ENCODE peak calls at places on chromosomes 4 and X, in ten cellular contexts. U is WERI-Rb-1, E is RWPE1, J is AG04450, G is transverse colon, R is suprapubic skin, T is fibroblast of lung, Y is Calu3, I is neural progenitor cell, K is A549. L is an unnamed sample.

GRCh38 chrX:36575670-36576069 is 432.5 kb upstream of the FAM47C start:
- DNase-seq in J (no peak), Y (no peak), U (no peak), I (no peak), K (no peak), T (no peak), E (no peak), R (no peak), G (no peak), L (no peak)

GRCh38 chrX:102899940-102900916 is 36.8 kb upstream of the RAB40AL start:
- DNase-seq in E (peak), I (peak), T (peak), J (peak), Y (peak), G (peak), K (peak), U (peak), R (peak), L (no peak)

GRCh38 chrX:108396188-108396885 is 41.9 kb downstream of the COL4A6 start:
- DNase-seq in K (no peak), E (peak), Y (no peak), G (no peak), R (no peak), I (no peak), U (no peak), T (peak), J (no peak), L (no peak)

GRCh38 chrX:130716822-130717405 is 186.1 kb downstream of the ENOX2 start:
- DNase-seq in K (no peak), E (no peak), U (no peak), J (no peak), R (no peak), T (peak), G (no peak), I (no peak), Y (no peak), L (no peak)

GRCh38 chr4:73533515-73534422 is 52.2 kb downstream of the AFM start:
- DNase-seq in T (no peak), I (no peak), K (no peak), R (no peak), Y (no peak), U (no peak), G (peak), E (no peak), J (no peak), L (no peak)

GRCh38 chr4:6008092-6008551 is 10.1 kb downstream of the C4orf50 start:
- DNase-seq in K (peak), J (no peak), Y (no peak), I (peak), U (no peak), T (no peak), R (no peak), E (no peak), G (no peak), L (no peak)

GRCh38 chr4:7817877-7818675 is 121.6 kb downstream of the AFAP1 start:
- DNase-seq in K (no peak), T (peak), J (no peak), I (no peak), Y (no peak), E (no peak), R (no peak), G (no peak), U (no peak), L (no peak)

GRCh38 chrX:17801431-17801830 is 59.7 kb downstream of the RAI2 start:
- DNase-seq in U (no peak), R (no peak), T (no peak), J (no peak), I (no peak), K (no peak), G (no peak), Y (no peak), E (no peak), L (no peak)

GRCh38 chrX:27350476-27350875 is 112.7 kb downstream of the PPP4R3C start:
- DNase-seq in E (no peak), I (no peak), T (no peak), Y (no peak), R (no peak), G (no peak), U (no peak), K (no peak), J (no peak), L (no peak)

GRCh38 chrX:40172169-40172979 is 74.6 kb upstream of the BCOR start:
- DNase-seq in R (no peak), I (peak), T (peak), G (peak), Y (no peak), J (no peak), U (peak), E (no peak), K (no peak), L (no peak)

GRCh38 chr4:94428884-94429283 is 22.9 kb upstream of the PDLIM5 start:
- DNase-seq in E (no peak), U (no peak), G (no peak), K (no peak), T (no peak), Y (no peak), I (no peak), J (no peak), R (no peak), L (no peak)

GRCh38 chr4:121799888-121800501 is 1.1 kb upstream of the EXOSC9 start:
- DNase-seq in I (no peak), J (no peak), G (no peak), R (no peak), T (no peak), K (no peak), U (no peak), Y (no peak), E (no peak), L (no peak)

GRCh38 chr4:82587826-82588225 is 26.0 kb upstream of the TMEM150C start:
- DNase-seq in R (no peak), U (peak), E (no peak), T (no peak), K (no peak), J (no peak), I (no peak), Y (no peak), G (no peak), L (no peak)

GRCh38 chrX:113892891-113893290 is 691.0 kb upstream of the HTR2C start:
- DNase-seq in T (no peak), J (no peak), E (no peak), Y (no peak), G (no peak), R (no peak), U (no peak), I (no peak), K (no peak), L (no peak)

GRCh38 chr4:110631582-110632505 is 9.0 kb upstream of the PITX2 start:
- DNase-seq in U (peak), J (peak), K (peak), T (peak), R (peak), Y (peak), E (peak), G (peak), I (peak), L (no peak)

GRCh38 chr4:41949531-41949930 is 14.3 kb downstream of the TMEM33 start:
- DNase-seq in T (no peak), J (no peak), Y (no peak), K (no peak), U (no peak), R (no peak), E (no peak), G (no peak), I (no peak), L (no peak)

GRCh38 chrX:2566044-2566443 is 65.3 kb upstream of the DHRSX start:
- DNase-seq in U (no peak), K (no peak), G (no peak), R (no peak), J (no peak), E (no peak), I (no peak), Y (no peak), T (no peak), L (no peak)

GRCh38 chrX:39475372-39475771 is 622.4 kb downstream of the BCOR start:
- DNase-seq in Y (no peak), R (no peak), I (peak), K (no peak), J (no peak), T (no peak), E (no peak), G (no peak), U (peak), L (no peak)

GRCh38 chrX:103063191-103063845 is 653 bp downstream of the BEX1 start:
- DNase-seq in I (peak), T (peak), U (peak), K (no peak), Y (no peak), G (no peak), E (peak), R (no peak), J (no peak), L (no peak)

GRCh38 chrX:45850775-45851433 is 650.2 kb upstream of the DIPK2B start:
- DNase-seq in J (no peak), T (peak), K (peak), U (peak), R (no peak), I (peak), G (peak), Y (peak), E (no peak), L (peak)

GRCh38 chr4:55080174-55080865 is 45.1 kb downstream of the KDR start:
- DNase-seq in E (no peak), K (no peak), Y (no peak), G (no peak), I (no peak), T (peak), R (no peak), J (no peak), U (no peak), L (no peak)

GRCh38 chr4:184907216-184907615 is 81.4 kb upstream of the ACSL1 start:
- DNase-seq in T (no peak), K (no peak), J (no peak), I (no peak), U (no peak), E (no peak), G (no peak), R (no peak), Y (no peak), L (no peak)

GRCh38 chr4:184913356-184914143 is 87.8 kb upstream of the ACSL1 start:
- DNase-seq in Y (no peak), U (no peak), R (no peak), K (no peak), T (no peak), E (no peak), J (no peak), G (no peak), I (no peak), L (no peak)

GRCh38 chr4:184907810-184908209 is 82.0 kb upstream of the ACSL1 start:
- DNase-seq in Y (no peak), R (no peak), K (no peak), J (no peak), T (no peak), U (no peak), E (no peak), G (no peak), I (no peak), L (no peak)

GRCh38 chr4:184906480-184907097 is 80.8 kb upstream of the ACSL1 start:
- DNase-seq in K (no peak), T (no peak), E (no peak), U (no peak), J (no peak), R (no peak), I (no peak), Y (no peak), G (no peak), L (no peak)

GRCh38 chr4:184911310-184911709 is 85.5 kb upstream of the ACSL1 start:
- DNase-seq in K (no peak), E (peak), Y (peak), J (no peak), R (no peak), I (no peak), G (peak), T (peak), U (no peak), L (no peak)
- TF ChIP-seq CTCF in K (no peak), E (no peak), Y (no peak), J (no peak), R (no peak), I (no peak), G (no peak), T (no peak), U (no peak), L (no peak)

DNA sequence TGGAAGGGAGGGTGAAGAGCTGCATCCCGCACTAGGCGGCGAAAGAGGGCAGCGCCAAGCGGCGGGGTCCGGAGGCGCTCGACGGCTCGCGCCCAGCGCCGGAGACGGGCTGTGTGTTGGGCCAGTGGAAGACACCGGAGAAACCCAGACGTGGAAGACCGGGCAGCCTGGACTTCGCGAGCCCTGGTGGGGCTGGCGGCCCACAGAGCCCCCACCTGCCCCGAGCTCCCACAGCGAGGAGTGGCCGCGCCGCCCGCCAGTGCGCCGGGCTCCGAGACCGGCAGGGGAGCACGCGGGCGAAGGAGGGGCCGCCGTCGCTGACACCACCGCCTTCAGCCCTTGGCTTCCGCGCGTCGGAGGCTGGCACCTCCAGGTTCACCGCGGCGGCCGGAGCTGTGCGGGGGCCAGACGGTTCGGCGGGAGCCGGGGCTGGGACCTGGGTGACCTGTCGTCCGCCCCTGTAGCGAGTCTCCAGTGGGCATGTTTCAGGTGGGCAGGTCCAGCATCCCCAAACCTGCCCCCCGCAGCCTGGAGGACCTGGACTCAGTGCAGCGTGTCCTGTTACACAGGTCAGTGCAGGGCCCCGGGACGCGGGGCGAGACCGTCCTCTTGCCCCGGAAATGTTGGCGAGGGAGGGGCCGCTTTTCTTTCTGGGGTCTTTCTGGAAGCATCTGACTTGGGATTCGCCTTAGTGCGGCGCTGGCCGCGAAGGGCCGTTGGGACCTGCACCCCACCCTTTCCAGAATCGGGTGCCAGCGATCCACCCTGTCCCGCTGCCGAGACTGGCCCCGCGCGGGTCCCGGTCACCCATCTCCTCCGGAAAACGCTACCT is 9.6 kb upstream of the INTU start:
- DNase-seq in J (no peak), Y (no peak), E (peak), R (no peak), K (peak), T (peak), U (no peak), G (peak), I (peak), L (peak)
- TF ChIP-seq CTCF in J (peak), Y (no peak), E (peak), R (no peak), K (no peak), T (peak), U (peak), G (peak), I (peak), L (peak)

GRCh38 chr4:151454513-151454912 is 45.5 kb downstream of the FHIP1A start:
- DNase-seq in G (no peak), J (no peak), I (no peak), T (no peak), E (no peak), R (no peak), Y (no peak), U (no peak), K (no peak), L (no peak)

GRCh38 chr4:151459380-151459779 is 50.4 kb downstream of the FHIP1A start:
- DNase-seq in E (no peak), Y (no peak), U (no peak), K (no peak), R (no peak), T (no peak), I (no peak), G (no peak), J (no peak), L (no peak)

GRCh38 chr4:151460434-151460833 is 51.5 kb downstream of the FHIP1A start:
- DNase-seq in U (no peak), Y (no peak), K (no peak), T (no peak), R (no peak), E (no peak), I (no peak), J (no peak), G (no peak), L (no peak)

GRCh38 chr4:151458148-151458547 is 49.2 kb downstream of the FHIP1A start:
- DNase-seq in I (no peak), U (no peak), K (no peak), J (no peak), E (no peak), Y (no peak), T (peak), R (no peak), G (no peak), L (no peak)

GRCh38 chr4:151455212-151455611 is 46.2 kb downstream of the FHIP1A start:
- DNase-seq in R (no peak), I (peak), K (no peak), J (no peak), T (no peak), G (peak), Y (no peak), E (no peak), U (no peak), L (no peak)
- TF ChIP-seq CTCF in R (no peak), I (no peak), K (no peak), J (no peak), T (no peak), G (no peak), Y (no peak), E (no peak), U (peak), L (no peak)

DNA sequence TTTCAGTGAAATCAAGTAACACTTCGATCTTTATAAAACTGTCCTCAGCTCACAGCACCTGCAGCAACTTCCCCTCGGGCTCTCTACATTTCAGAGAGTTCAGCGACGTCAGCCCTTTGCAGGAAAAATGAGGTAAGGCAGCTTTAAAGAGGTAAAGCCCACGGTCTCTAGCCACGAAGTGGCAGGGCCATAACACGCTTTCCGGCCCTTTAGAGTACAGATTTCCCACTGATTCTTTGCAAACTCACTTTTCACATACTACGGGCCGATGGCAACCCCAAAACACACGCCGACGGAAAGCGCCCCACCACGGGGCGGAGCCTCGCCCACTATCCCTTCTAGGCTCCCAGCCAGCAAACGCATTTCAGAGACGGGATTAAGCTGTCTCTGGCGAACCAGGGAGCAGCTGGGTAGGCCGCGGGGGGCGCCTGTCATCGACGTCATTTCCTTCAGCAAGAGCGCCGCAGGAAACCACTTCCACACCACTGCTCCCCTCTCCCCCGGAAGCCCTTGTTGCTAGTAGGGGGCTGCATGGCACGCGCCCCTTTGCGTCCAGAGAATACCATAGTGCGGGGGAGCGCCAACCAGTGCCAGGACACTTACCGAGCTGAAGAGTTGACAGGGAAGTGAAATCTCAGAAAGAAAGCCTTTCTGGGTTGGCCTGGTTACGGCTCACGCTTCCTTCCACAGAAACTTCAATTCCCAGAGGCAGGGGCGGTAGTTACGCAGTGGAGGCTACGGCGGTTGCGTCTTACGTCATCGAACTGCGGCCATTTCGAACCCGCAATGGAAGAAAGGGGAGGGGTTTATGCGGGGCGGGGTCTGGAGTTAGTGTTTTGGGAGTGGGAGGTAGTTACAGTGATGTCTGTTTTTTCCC is at the start of gene TRMT10A:
- DNase-seq in R (peak), G (peak), U (peak), I (peak), Y (peak), E (peak), K (peak), T (peak), J (peak), L (peak)
- TF ChIP-seq CTCF in R (no peak), G (peak), U (peak), I (peak), Y (no peak), E (no peak), K (no peak), T (no peak), J (no peak), L (no peak)

DNA sequence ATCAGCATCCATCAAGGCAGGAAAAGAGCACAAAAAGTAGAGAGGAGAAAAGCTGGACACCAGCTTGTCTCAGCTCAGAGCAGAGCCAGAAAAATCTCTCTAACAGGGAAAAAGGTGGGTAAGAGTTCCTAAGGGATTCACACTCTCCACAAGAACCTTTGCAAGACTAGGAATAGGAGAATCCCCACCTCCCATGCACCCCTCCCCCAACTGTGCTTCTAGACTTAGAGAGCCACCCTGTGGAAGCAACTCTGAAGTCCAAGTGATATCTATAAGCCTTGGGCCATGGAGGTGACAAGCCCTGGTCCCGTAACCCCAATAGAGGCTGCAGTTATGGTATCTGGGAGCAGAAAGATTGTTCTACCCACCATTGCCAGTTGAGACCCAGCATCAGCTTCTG is 267.6 kb upstream of the MTMR8 start:
- DNase-seq in E (no peak), T (no peak), I (no peak), J (no peak), K (no peak), Y (no peak), U (no peak), R (no peak), G (no peak), L (no peak)
- TF ChIP-seq CTCF in E (no peak), T (no peak), I (no peak), J (no peak), K (no peak), Y (no peak), U (no peak), R (no peak), G (no peak), L (no peak)

GRCh38 chr4:36133658-36134057 is 110.7 kb downstream of the ARAP2 start:
- DNase-seq in U (no peak), T (no peak), J (no peak), Y (no peak), G (no peak), I (peak), E (no peak), R (no peak), K (no peak), L (no peak)

GRCh38 chr4:36130641-36131040 is 113.7 kb downstream of the ARAP2 start:
- DNase-seq in E (no peak), Y (no peak), U (no peak), G (no peak), R (no peak), I (no peak), J (no peak), K (no peak), T (no peak), L (no peak)

GRCh38 chr4:36128689-36129088 is 115.6 kb downstream of the ARAP2 start:
- DNase-seq in E (no peak), T (no peak), Y (no peak), I (no peak), G (no peak), J (no peak), R (no peak), K (no peak), U (no peak), L (no peak)
- TF ChIP-seq CTCF in E (no peak), T (no peak), Y (no peak), I (no peak), G (no peak), J (no peak), R (no peak), K (no peak), U (no peak), L (no peak)

DNA sequence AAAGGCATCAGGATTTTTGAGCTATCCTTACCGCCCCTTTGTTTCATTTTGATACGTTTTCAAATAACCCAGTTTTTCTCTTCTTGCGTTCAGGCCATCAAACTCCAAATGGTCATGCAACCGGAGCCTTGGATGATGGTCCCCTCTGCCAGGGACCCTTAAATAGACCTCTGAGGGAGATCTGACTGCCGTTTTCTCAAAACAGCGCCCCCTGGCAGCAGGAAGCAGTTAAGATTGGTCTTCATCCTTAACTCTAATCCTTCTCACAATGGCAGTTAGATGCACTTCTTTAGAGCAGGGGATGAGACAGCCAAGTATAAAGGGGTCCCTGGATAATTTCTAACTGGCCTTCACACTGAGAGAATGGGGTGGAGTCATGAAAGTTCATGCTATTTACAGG is 525.0 kb upstream of the SPANXN1 start:
- DNase-seq in E (no peak), J (no peak), G (no peak), T (no peak), R (no peak), K (no peak), I (peak), U (peak), Y (no peak), L (no peak)
- TF ChIP-seq CTCF in E (no peak), J (no peak), G (no peak), T (no peak), R (no peak), K (no peak), I (peak), U (peak), Y (no peak), L (peak)

L was measured in type B pancreatic cell.